ENCODE peak calls at places on chromosomes 7 and 10, in seven cellular contexts. X, U, O, L, Z, S and Q are unnamed samples.
A peak's percentile ranks its signal among the peaks of the same experiment; 100 is the strongest.

GRCh38 chr7:44294325-44295069 is 30.9 kb downstream of the CAMK2B start:
- DNase-seq in X (no peak), U (peak; percentile 33), O (peak; percentile 4), L (no peak), Z (no peak), S (no peak), Q (no peak)

GRCh38 chr7:20083781-20084180 is 133.4 kb downstream of the MACC1 start:
- DNase-seq in X (no peak), U (no peak), O (no peak), L (peak; percentile 2), Z (peak; percentile 3), S (no peak), Q (no peak)

GRCh38 chr10:17290226-17290625 is 62.2 kb downstream of the VIM start:
- DNase-seq in X (no peak), U (peak; percentile 40), O (peak; percentile 21), L (no peak), Z (peak; percentile 8), S (no peak), Q (peak; percentile 50)

GRCh38 chr7:107865956-107866775 is 24.8 kb upstream of the DLD start:
- DNase-seq in X (no peak), U (no peak), O (no peak), L (no peak), Z (no peak), S (no peak), Q (no peak)

GRCh38 chr10:122055252-122055651 is 66.3 kb downstream of the TACC2 start:
- DNase-seq in X (no peak), U (no peak), O (no peak), L (no peak), Z (no peak), S (peak; percentile 49), Q (no peak)

GRCh38 chr7:155803418-155804376 is 8.6 kb downstream of the SHH start:
- DNase-seq in X (no peak), U (peak; percentile 66), O (no peak), L (no peak), Z (no peak), S (no peak), Q (no peak)

GRCh38 chr10:15715619-15716227 is 4.0 kb downstream of the ITGA8 start:
- DNase-seq in X (no peak), U (peak; percentile 55), O (peak; percentile 51), L (no peak), Z (no peak), S (no peak), Q (no peak)

GRCh38 chr10:114189700-114190099 is 10.5 kb downstream of the TDRD1 start:
- DNase-seq in X (no peak), U (no peak), O (no peak), L (no peak), Z (no peak), S (no peak), Q (no peak)

GRCh38 chr7:55140221-55140980 is 121.6 kb downstream of the EGFR start:
- DNase-seq in X (peak; percentile 63), U (no peak), O (no peak), L (no peak), Z (peak; percentile 86), S (no peak), Q (no peak)

GRCh38 chr10:90227259-90227658 is 525.9 kb downstream of the KIF20B start:
- DNase-seq in X (no peak), U (no peak), O (no peak), L (no peak), Z (peak; percentile 34), S (no peak), Q (peak; percentile 99)

GRCh38 chr10:130027716-130028464 is 63.8 kb upstream of the EBF3 start:
- DNase-seq in X (no peak), U (peak; percentile 80), O (no peak), L (no peak), Z (no peak), S (peak; percentile 4), Q (no peak)

DNA sequence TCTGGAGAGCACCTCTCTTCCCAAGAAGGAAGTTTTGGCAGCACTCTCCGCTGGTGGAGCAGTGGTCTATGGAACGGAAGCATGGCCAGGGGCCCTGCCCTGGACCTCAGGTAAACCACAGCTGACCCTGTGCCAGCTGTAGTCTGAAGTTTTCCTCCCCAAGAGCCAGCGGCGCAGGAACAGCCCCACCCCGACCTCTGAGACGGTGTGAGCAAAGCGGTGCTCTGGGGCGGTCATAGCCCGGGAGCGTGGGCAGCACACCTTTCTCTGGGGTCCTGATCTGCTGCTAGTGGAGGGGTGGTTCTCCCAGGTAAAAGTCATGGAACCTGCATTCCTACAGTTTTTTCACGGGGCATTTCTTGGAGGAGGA is 52.6 kb downstream of the TSPAN15 start:
- DNase-seq in X (no peak), U (no peak), O (no peak), L (no peak), Z (no peak), S (no peak), Q (no peak)
- TF ChIP-seq RAD21 in X (no peak), U (no peak), O (no peak), L (no peak), Z (no peak), S (no peak), Q (no peak)

DNA sequence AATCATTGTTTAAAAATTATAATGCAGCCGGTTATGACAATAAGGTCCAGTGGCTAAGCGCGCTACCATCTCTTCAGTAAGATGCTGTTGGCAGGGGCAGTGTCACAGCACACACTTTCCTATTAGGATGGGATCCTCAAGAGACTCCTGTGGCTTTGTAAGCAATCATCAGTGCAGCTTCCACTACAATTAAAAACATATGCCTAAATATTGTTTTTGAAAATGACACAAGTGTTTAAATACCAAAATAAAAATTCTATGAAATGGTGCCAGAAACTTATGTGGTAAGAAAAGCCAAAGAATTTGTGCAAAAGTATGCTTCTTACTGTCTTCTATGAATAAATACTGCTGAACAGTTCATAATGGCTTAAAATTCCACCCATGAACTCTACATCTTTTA is 132.9 kb downstream of the SEMA3C start:
- DNase-seq in X (no peak), U (no peak), O (no peak), L (no peak), Z (peak; percentile 47), S (no peak), Q (no peak)
- TF ChIP-seq RAD21 in X (no peak), U (no peak), O (no peak), L (no peak), Z (no peak), S (no peak), Q (no peak)

GRCh38 chr7:93337047-93337446 is 104.9 kb downstream of the VPS50 start:
- DNase-seq in X (no peak), U (no peak), O (no peak), L (no peak), Z (no peak), S (peak; percentile 1), Q (no peak)
- TF ChIP-seq RAD21 in X (no peak), U (no peak), O (no peak), L (no peak), Z (no peak), S (no peak), Q (no peak)

GRCh38 chr10:104622598-104623209 is 18.4 kb upstream of the SORCS3 start:
- DNase-seq in X (no peak), U (peak; percentile 62), O (peak; percentile 17), L (peak; percentile 46), Z (no peak), S (peak; percentile 16), Q (peak; percentile 55)
- TF ChIP-seq RAD21 in X (peak; percentile 51), U (peak; percentile 82), O (peak; percentile 46), L (peak; percentile 80), Z (peak; percentile 34), S (peak; percentile 30), Q (peak; percentile 93)

DNA sequence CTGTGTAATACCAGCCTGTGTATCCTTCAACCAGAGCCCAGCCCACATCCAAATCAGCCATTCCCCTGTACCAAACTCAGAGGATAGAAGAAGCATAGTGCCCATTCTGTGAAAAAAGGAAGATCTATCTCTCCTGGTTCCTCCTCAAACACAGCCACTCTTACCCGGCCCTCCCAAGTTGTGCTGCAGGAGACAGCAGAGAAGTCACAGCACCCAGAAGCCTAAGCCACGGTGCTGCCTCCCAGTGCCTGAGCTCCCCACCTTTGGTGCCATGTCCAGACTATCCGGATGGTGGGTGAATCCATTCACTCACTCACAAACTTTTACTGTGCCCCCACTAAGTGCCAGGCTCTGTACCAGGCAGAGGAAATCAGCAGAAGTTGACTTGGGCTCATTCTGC is 166.0 kb upstream of the ZMIZ1 start:
- DNase-seq in X (no peak), U (no peak), O (no peak), L (no peak), Z (no peak), S (no peak), Q (no peak)
- TF ChIP-seq RAD21 in X (no peak), U (no peak), O (no peak), L (no peak), Z (no peak), S (no peak), Q (no peak)

DNA sequence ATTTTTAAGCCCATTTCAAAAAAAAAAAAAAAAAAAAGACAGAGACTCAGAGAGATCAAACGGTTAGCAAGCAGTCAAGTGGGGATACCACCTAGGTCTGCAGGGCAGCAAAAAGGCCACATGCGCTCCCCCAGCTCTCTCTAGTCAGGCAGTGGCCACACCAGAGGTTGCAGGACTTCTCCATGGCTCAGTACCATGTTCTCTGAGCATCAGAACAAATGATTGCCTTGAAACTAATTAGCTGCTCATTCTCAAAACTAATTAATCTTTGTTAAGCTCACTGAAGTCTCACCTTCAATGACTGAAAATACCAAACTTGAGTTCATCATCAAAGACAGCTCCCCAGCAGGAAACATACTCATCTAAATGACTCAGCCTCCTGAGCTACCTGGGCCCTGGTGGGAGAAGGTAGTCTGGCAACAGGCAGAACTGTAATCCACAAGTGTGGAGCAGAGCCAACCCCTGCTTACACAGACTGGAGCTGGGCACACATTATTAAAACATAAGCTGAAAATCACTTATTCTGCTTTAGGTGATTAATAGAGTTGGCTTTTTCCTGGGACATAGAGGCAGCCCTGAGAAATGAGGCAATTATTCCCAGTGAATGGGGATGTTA is 319.6 kb downstream of the GRID1 start:
- DNase-seq in X (peak; percentile 19), U (no peak), O (no peak), L (no peak), Z (no peak), S (no peak), Q (peak; percentile 32)
- TF ChIP-seq RAD21 in X (no peak), U (no peak), O (no peak), L (no peak), Z (no peak), S (no peak), Q (no peak)

DNA sequence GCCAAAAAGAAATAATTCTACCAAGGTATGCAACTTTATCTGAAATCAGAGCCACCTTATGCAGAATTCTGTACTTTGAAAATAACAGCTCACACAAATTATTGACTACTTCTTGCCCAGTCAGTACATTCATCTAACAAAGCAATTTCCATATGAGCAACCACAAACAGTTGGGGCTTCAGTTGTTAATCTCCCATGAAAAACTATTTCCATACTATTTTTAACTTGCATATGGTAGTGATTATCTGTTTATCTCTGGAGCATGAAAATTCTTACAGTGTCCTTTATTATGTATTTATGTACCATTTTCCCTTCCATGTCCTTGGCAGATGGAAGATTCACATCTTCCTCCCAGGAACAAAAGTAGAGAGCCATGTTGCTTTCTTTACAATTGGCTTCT is 285.7 kb downstream of the CRPPA start:
- DNase-seq in X (no peak), U (no peak), O (no peak), L (no peak), Z (no peak), S (no peak), Q (no peak)
- TF ChIP-seq RAD21 in X (no peak), U (no peak), O (no peak), L (no peak), Z (no peak), S (no peak), Q (no peak)

GRCh38 chr7:39509912-39510311 is 56.3 kb upstream of the YAE1 start:
- DNase-seq in X (no peak), U (no peak), O (no peak), L (no peak), Z (no peak), S (no peak), Q (no peak)
- TF ChIP-seq RAD21 in X (no peak), U (no peak), O (no peak), L (no peak), Z (no peak), S (no peak), Q (no peak)